ENCODE peak calls at places on chromosomes 12 and 14, in four cellular contexts. U is neuronal stem cell, D is body of pancreas, C is A673. F is an unnamed sample. For H3K9me3, the result is how much of the 10 kb centered on the place peaks cover.

GRCh38 chr12:1022032-1022970 is 31.3 kb downstream of the ERC1 start:
- DNase-seq in U (no peak), D (no peak), C (no peak), F (no peak)

GRCh38 chr12:57012600-57013465 is 3.5 kb downstream of the TAC3 start:
- DNase-seq in U (no peak), D (no peak), C (no peak), F (no peak)

GRCh38 chr14:91911474-91912032 is 35.9 kb downstream of the FBLN5 start:
- DNase-seq in U (peak), D (peak), C (peak), F (no peak)

GRCh38 chr14:73492661-73493060 is 1.9 kb downstream of the RIOX1 start:
- DNase-seq in U (no peak), D (no peak), C (no peak), F (no peak)

GRCh38 chr12:1808798-1809480 is 11.4 kb upstream of the LRTM2 start:
- DNase-seq in U (no peak), D (no peak), C (no peak), F (no peak)

GRCh38 chr12:111596985-111597730 is 2.0 kb downstream of the ATXN2 start:
- DNase-seq in U (peak), D (peak), C (peak), F (no peak)

GRCh38 chr14:32050839-32051238 is 26.3 kb upstream of the ARHGAP5 start:
- DNase-seq in U (no peak), D (no peak), C (no peak), F (no peak)

GRCh38 chr14:50620341-50620740 is 47.8 kb downstream of the SAV1 start:
- DNase-seq in U (no peak), D (no peak), C (no peak), F (no peak)

GRCh38 chr12:80100566-80100965 is 1.2 kb downstream of the OTOGL start:
- DNase-seq in U (no peak), D (no peak), C (no peak), F (no peak)

GRCh38 chr14:74682169-74682952 is 30.5 kb downstream of the AREL1 start:
- DNase-seq in U (peak), D (no peak), C (no peak), F (no peak)

GRCh38 chr12:56346663-56347062 is 8.0 kb downstream of the IL23A start:
- DNase-seq in U (no peak), D (no peak), C (no peak), F (no peak)

GRCh38 chr12:53676715-53677611 is 1.1 kb upstream of the ATP5MC2 start:
- DNase-seq in U (peak), D (peak), C (peak), F (no peak)

GRCh38 chr14:22842211-22843122 is 6.1 kb downstream of the MMP14 start:
- DNase-seq in U (no peak), D (no peak), C (no peak), F (no peak)

GRCh38 chr14:90388437-90388836 is 8.4 kb upstream of the CALM1 start:
- DNase-seq in U (no peak), D (peak), C (peak), F (no peak)

GRCh38 chr12:11684811-11685210 is 35.3 kb downstream of the ETV6 start:
- DNase-seq in U (no peak), D (no peak), C (no peak), F (no peak)

GRCh38 chr12:119154435-119154818 is 24.3 kb upstream of the HSPB8 start:
- DNase-seq in U (peak), D (no peak), C (peak), F (no peak)

GRCh38 chr14:23141706-23142467 is 22.8 kb upstream of the CEBPE start:
- DNase-seq in U (no peak), D (peak), C (peak), F (no peak)

GRCh38 chr14:76977793-76978730 is 50.4 kb downstream of the IRF2BPL start:
- DNase-seq in U (no peak), D (peak), C (no peak), F (peak)

GRCh38 chr14:90511795-90512331 is 115.0 kb downstream of the CALM1 start:
- DNase-seq in U (no peak), D (no peak), C (no peak), F (no peak)

GRCh38 chr12:57518176-57518919 is 2.0 kb downstream of the DDIT3 start:
- DNase-seq in U (no peak), D (no peak), C (no peak), F (no peak)

GRCh38 chr12:128929046-128929445 is 75.8 kb downstream of the GLT1D1 start:
- DNase-seq in U (no peak), D (no peak), C (no peak), F (no peak)

GRCh38 chr12:115763376-115763775 is 514.1 kb downstream of the MED13L start:
- DNase-seq in U (no peak), D (peak), C (no peak), F (no peak)

GRCh38 chr14:101823511-101824120 is 62.1 kb downstream of the PPP2R5C start:
- DNase-seq in U (no peak), D (peak), C (no peak), F (peak)

GRCh38 chr12:100830003-100830795 is 35.6 kb downstream of the ANO4 start:
- DNase-seq in U (no peak), D (no peak), C (no peak), F (no peak)

GRCh38 chr14:72646861-72647528 is 246.9 kb downstream of the DPF3 start:
- DNase-seq in U (no peak), D (no peak), C (no peak), F (no peak)

GRCh38 chr12:90628213-90628612 is 326.8 kb downstream of the CCER1 start:
- DNase-seq in U (no peak), D (no peak), C (no peak), F (no peak)

GRCh38 chr14:23485311-23485710 is 15.8 kb downstream of the NGDN start:
- DNase-seq in U (no peak), D (no peak), C (no peak), F (no peak)

GRCh38 chr12:29131539-29131938 is 17.5 kb upstream of the FAR2 start:
- DNase-seq in U (no peak), D (no peak), C (peak), F (no peak)
- H3K9me3 ChIP-seq in U (under half), D (under half), C (under half), F (under half)

GRCh38 chr12:131510431-131510830 is 200.5 kb upstream of the SFSWAP start:
- DNase-seq in U (no peak), D (no peak), C (no peak), F (no peak)
- H3K9me3 ChIP-seq in U (under half), D (under half), C (under half), F (under half)

DNA sequence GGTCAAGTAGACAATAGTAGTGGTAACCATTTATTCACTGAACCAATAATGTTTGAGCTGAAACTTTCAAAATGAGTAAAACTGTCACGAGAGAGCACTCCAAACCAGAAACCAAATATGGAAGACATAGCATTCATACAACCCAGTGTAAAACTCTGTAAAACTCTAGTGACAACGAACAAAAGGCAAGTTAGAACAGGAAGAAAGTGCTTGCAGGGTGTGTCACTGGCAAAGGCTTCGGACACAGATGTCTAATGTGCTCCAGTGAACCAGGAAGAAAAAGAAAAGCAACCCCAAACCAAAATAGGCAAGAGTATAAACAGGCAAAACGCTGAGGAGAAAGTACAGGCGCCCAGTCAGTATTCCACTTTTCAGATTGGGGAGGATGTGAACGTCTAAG is 79.3 kb upstream of the FZD10 start:
- DNase-seq in U (no peak), D (no peak), C (no peak), F (no peak)
- H3K9me3 ChIP-seq in U (under half), D (under half), C (under half), F (under half)

DNA sequence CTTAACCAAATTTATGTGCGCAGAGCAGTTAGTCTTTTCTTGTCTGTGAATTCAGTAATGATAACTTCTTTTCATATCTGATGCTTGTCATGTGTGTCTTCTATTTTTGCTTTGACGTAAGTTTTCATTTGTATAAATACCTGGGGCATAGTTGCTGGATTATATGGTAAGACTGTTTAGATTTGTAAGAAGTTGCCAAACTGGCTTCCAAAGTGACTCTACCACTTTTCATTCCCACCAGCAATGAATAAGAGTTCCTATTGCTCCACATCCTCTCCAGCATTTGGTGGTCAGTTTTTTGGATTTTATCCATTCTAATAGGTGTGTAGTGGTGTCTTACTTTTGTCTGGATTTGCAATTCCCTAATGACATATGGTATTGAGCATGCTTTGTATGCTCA is 8.9 kb downstream of the ZNF268 start:
- DNase-seq in U (no peak), D (no peak), C (no peak), F (no peak)
- H3K9me3 ChIP-seq in U (half or more), D (under half), C (half or more), F (half or more)

GRCh38 chr14:106826833-106827369 is 1300.5 kb downstream of the TMEM121 start:
- DNase-seq in U (no peak), D (no peak), C (no peak), F (no peak)

DNA sequence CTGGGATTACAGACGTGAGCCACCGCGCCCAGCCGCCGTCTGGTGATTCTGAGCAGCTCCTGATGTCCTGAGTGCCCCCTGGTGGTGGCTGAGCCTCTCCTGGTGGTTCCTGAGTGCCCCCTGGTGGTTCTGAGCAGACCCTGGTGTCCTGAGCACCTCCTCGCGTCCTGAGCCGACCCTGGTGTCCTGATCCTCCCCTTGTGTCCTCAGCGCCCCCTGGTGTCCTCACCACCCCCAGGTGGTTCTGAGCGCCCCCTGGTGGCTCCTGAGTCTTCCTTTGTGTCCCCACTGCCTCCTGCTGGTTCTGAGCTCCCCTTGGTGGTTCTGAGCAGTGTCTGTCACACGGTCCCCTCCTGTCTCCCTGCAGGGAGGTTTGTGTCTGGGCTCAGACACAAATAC is 1304.9 kb downstream of the TMEM121 start:
- DNase-seq in U (no peak), D (peak), C (peak), F (peak)
- H3K9me3 ChIP-seq in U (under half), D (under half), C (under half), F (under half)

GRCh38 chr14:105897725-105898113 is 371.3 kb downstream of the TMEM121 start:
- DNase-seq in U (no peak), D (no peak), C (no peak), F (no peak)

GRCh38 chr14:105891631-105892452 is 365.5 kb downstream of the TMEM121 start:
- DNase-seq in U (no peak), D (no peak), C (no peak), F (no peak)

GRCh38 chr14:105894125-105894977 is 368.0 kb downstream of the TMEM121 start:
- DNase-seq in U (no peak), D (no peak), C (no peak), F (peak)

GRCh38 chr14:105898482-105899010 is 372.2 kb downstream of the TMEM121 start:
- DNase-seq in U (no peak), D (no peak), C (no peak), F (no peak)

GRCh38 chr14:105894978-105895881 is 368.8 kb downstream of the TMEM121 start:
- DNase-seq in U (no peak), D (no peak), C (no peak), F (no peak)
- H3K9me3 ChIP-seq in U (under half), D (under half), C (under half), F (under half)

GRCh38 chr14:68527329-68527851 is 265.5 kb downstream of the ZFP36L1 start:
- DNase-seq in U (no peak), D (peak), C (no peak), F (no peak)

GRCh38 chr14:68528031-68528687 is 264.7 kb downstream of the ZFP36L1 start:
- DNase-seq in U (no peak), D (no peak), C (no peak), F (no peak)

GRCh38 chr14:68523994-68524725 is 268.7 kb downstream of the ZFP36L1 start:
- DNase-seq in U (no peak), D (peak), C (no peak), F (no peak)

GRCh38 chr14:68525516-68525915 is 267.4 kb downstream of the ZFP36L1 start:
- DNase-seq in U (no peak), D (no peak), C (no peak), F (no peak)

DNA sequence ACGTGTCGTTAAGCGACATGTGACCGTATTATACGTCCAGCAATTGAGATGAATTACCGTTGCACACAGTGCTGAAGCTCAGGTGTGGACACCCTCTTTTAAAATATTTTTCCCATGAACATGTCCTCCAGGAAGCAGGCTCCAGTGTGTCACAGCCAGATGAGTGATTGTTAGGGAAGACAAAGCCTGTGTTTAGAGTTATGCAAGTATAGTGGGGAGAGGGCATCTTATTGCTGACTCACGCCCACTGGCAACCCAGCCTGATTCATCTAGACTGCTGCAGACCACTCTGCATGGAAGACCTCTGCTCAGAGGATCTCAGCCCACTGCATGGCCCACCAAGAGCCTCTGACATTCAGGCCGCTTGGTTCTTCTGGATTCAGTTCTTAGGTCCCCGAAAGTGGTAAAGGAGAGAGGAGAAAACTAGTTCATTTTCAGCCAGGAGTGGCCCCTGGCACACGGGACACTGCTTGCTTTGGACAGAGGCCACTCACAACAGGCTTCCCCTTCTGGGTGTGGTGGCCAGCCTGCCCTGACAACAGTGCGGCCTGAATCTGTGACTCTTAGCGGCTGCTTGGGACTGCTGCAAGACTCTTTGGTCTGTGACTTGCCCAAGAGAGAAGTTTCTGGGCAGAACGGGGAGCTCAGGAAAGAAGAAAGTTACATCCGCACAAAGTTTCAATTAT is 266.3 kb downstream of the ZFP36L1 start:
- DNase-seq in U (no peak), D (peak), C (no peak), F (no peak)
- H3K9me3 ChIP-seq in U (under half), D (under half), C (under half), F (under half)